ENCODE peak calls at places on chromosomes 16 and 17, in six cellular contexts. One of them, this sample, is unnamed.
A peak's percentile ranks its signal among the peaks of the same experiment; 100 is the strongest.

GRCh38 chr17:79830303-79830702 is 8.9 kb downstream of the CBX4 start:
- DNase-seq in mesendoderm: no peak
- DNase-seq in Peyer's patch: no peak
- DNase-seq in thyroid gland: peak; percentile 51
- DNase-seq in adipocyte: no peak
- DNase-seq in BE2C: no peak
- DNase-seq in this sample: no peak

GRCh38 chr17:78418627-78419026 is 40.2 kb downstream of the PGS1 start:
- DNase-seq in thyroid gland: no peak
- DNase-seq in Peyer's patch: no peak
- DNase-seq in adipocyte: no peak
- DNase-seq in mesendoderm: no peak
- DNase-seq in BE2C: no peak
- DNase-seq in this sample: no peak

GRCh38 chr16:66924527-66925321 is 611 bp downstream of the RRAD start:
- DNase-seq in BE2C: peak; percentile 52
- DNase-seq in adipocyte: peak; percentile 54
- DNase-seq in mesendoderm: peak; percentile 43
- DNase-seq in thyroid gland: peak; percentile 51
- DNase-seq in Peyer's patch: no peak
- DNase-seq in this sample: peak; percentile 73

GRCh38 chr16:65413861-65414260 is 292.0 kb upstream of the CDH11 start:
- DNase-seq in mesendoderm: no peak
- DNase-seq in adipocyte: peak; percentile 45
- DNase-seq in Peyer's patch: no peak
- DNase-seq in BE2C: no peak
- DNase-seq in thyroid gland: no peak
- DNase-seq in this sample: no peak

GRCh38 chr16:64397945-64398508 is 723.8 kb downstream of the CDH11 start:
- DNase-seq in adipocyte: no peak
- DNase-seq in thyroid gland: no peak
- DNase-seq in Peyer's patch: no peak
- DNase-seq in BE2C: no peak
- DNase-seq in mesendoderm: no peak
- DNase-seq in this sample: no peak

GRCh38 chr16:73315645-73316044 is 267.7 kb upstream of the ZFHX3 start:
- DNase-seq in Peyer's patch: no peak
- DNase-seq in mesendoderm: no peak
- DNase-seq in adipocyte: no peak
- DNase-seq in thyroid gland: no peak
- DNase-seq in BE2C: no peak
- DNase-seq in this sample: no peak

GRCh38 chr16:11058820-11059219 is 114.5 kb downstream of the CLEC16A start:
- DNase-seq in mesendoderm: no peak
- DNase-seq in adipocyte: no peak
- DNase-seq in Peyer's patch: no peak
- DNase-seq in BE2C: no peak
- DNase-seq in thyroid gland: peak; percentile 48
- DNase-seq in this sample: no peak

GRCh38 chr16:2154533-2155090 is 970 bp upstream of the TRAF7 start:
- DNase-seq in Peyer's patch: peak; percentile 25
- DNase-seq in BE2C: no peak
- DNase-seq in thyroid gland: no peak
- DNase-seq in mesendoderm: no peak
- DNase-seq in adipocyte: peak; percentile 50
- DNase-seq in this sample: no peak

GRCh38 chr17:27644586-27644985 is 13.6 kb downstream of the LGALS9 start:
- DNase-seq in Peyer's patch: no peak
- DNase-seq in BE2C: no peak
- DNase-seq in thyroid gland: no peak
- DNase-seq in adipocyte: no peak
- DNase-seq in mesendoderm: no peak
- DNase-seq in this sample: peak; percentile 78

GRCh38 chr16:30786115-30786935 is 680 bp downstream of the ZNF629 start:
- DNase-seq in mesendoderm: peak; percentile 79
- DNase-seq in adipocyte: peak; percentile 92
- DNase-seq in BE2C: peak; percentile 55
- DNase-seq in Peyer's patch: no peak
- DNase-seq in thyroid gland: peak; percentile 35
- DNase-seq in this sample: peak; percentile 41

GRCh38 chr17:35889241-35889640 is 9.1 kb upstream of the CCL5 start:
- DNase-seq in Peyer's patch: no peak
- DNase-seq in adipocyte: no peak
- DNase-seq in mesendoderm: no peak
- DNase-seq in thyroid gland: no peak
- DNase-seq in BE2C: no peak
- DNase-seq in this sample: no peak

GRCh38 chr17:45770632-45771472 is 13.3 kb upstream of the CRHR1 start:
- DNase-seq in Peyer's patch: no peak
- DNase-seq in thyroid gland: no peak
- DNase-seq in adipocyte: no peak
- DNase-seq in BE2C: no peak
- DNase-seq in mesendoderm: peak; percentile 71
- DNase-seq in this sample: no peak

GRCh38 chr16:11691771-11692170 is 23.5 kb downstream of the SNN start:
- DNase-seq in BE2C: no peak
- DNase-seq in adipocyte: no peak
- DNase-seq in Peyer's patch: no peak
- DNase-seq in mesendoderm: no peak
- DNase-seq in thyroid gland: no peak
- DNase-seq in this sample: no peak

GRCh38 chr16:49440156-49441065 is 66.8 kb downstream of the C16orf78 start:
- DNase-seq in thyroid gland: no peak
- DNase-seq in adipocyte: no peak
- DNase-seq in BE2C: no peak
- DNase-seq in Peyer's patch: no peak
- DNase-seq in mesendoderm: peak; percentile 32
- DNase-seq in this sample: no peak

GRCh38 chr17:41615454-41615853 is 2.9 kb upstream of the KRT16 start:
- DNase-seq in Peyer's patch: no peak
- DNase-seq in BE2C: no peak
- DNase-seq in thyroid gland: no peak
- DNase-seq in adipocyte: no peak
- DNase-seq in mesendoderm: peak; percentile 94
- DNase-seq in this sample: no peak

GRCh38 chr17:5672141-5672540 is 87.8 kb upstream of the NLRP1 start:
- DNase-seq in mesendoderm: no peak
- DNase-seq in Peyer's patch: no peak
- DNase-seq in adipocyte: no peak
- DNase-seq in thyroid gland: no peak
- DNase-seq in BE2C: no peak
- DNase-seq in this sample: no peak

GRCh38 chr17:75182319-75182568 is 515 bp downstream of the SUMO2 start:
- DNase-seq in thyroid gland: no peak
- DNase-seq in adipocyte: no peak
- DNase-seq in BE2C: no peak
- DNase-seq in mesendoderm: no peak
- DNase-seq in Peyer's patch: peak; percentile 22
- DNase-seq in this sample: no peak

GRCh38 chr16:49464877-49465504 is 91.4 kb downstream of the C16orf78 start:
- DNase-seq in thyroid gland: peak; percentile 12
- DNase-seq in Peyer's patch: no peak
- DNase-seq in BE2C: no peak
- DNase-seq in mesendoderm: peak; percentile 59
- DNase-seq in adipocyte: no peak
- DNase-seq in this sample: peak; percentile 45

GRCh38 chr16:23479138-23479537 is 26.1 kb upstream of the COG7 start:
- DNase-seq in mesendoderm: no peak
- DNase-seq in adipocyte: no peak
- DNase-seq in thyroid gland: no peak
- DNase-seq in BE2C: no peak
- DNase-seq in Peyer's patch: no peak
- DNase-seq in this sample: no peak

GRCh38 chr17:42296012-42296411 is 7.7 kb downstream of the STAT5A start:
- DNase-seq in mesendoderm: no peak
- DNase-seq in Peyer's patch: no peak
- DNase-seq in BE2C: no peak
- DNase-seq in thyroid gland: no peak
- DNase-seq in adipocyte: no peak
- DNase-seq in this sample: peak; percentile 8

GRCh38 chr16:11432856-11433395 is 87.7 kb downstream of the RMI2 start:
- DNase-seq in thyroid gland: no peak
- DNase-seq in adipocyte: no peak
- DNase-seq in mesendoderm: no peak
- DNase-seq in Peyer's patch: no peak
- DNase-seq in BE2C: no peak
- DNase-seq in this sample: no peak

GRCh38 chr17:39152134-39152884 is 872 bp upstream of the PLXDC1 start:
- DNase-seq in Peyer's patch: peak; percentile 23
- DNase-seq in adipocyte: no peak
- DNase-seq in BE2C: no peak
- DNase-seq in mesendoderm: no peak
- DNase-seq in thyroid gland: no peak
- DNase-seq in this sample: no peak

GRCh38 chr16:24670623-24671454 is 58.6 kb upstream of the TNRC6A start:
- DNase-seq in Peyer's patch: peak; percentile 23
- DNase-seq in adipocyte: peak; percentile 87
- DNase-seq in BE2C: peak; percentile 83
- DNase-seq in thyroid gland: peak; percentile 15
- DNase-seq in mesendoderm: peak; percentile 84
- DNase-seq in this sample: peak; percentile 49

GRCh38 chr17:39380144-39380543 is 21.3 kb downstream of the FBXL20 start:
- DNase-seq in Peyer's patch: no peak
- DNase-seq in thyroid gland: no peak
- DNase-seq in mesendoderm: no peak
- DNase-seq in adipocyte: no peak
- DNase-seq in BE2C: no peak
- DNase-seq in this sample: no peak

GRCh38 chr17:73498854-73499597 is 145.2 kb downstream of the SDK2 start:
- DNase-seq in BE2C: no peak
- DNase-seq in thyroid gland: no peak
- DNase-seq in adipocyte: no peak
- DNase-seq in mesendoderm: peak; percentile 43
- DNase-seq in Peyer's patch: no peak
- DNase-seq in this sample: no peak

DNA sequence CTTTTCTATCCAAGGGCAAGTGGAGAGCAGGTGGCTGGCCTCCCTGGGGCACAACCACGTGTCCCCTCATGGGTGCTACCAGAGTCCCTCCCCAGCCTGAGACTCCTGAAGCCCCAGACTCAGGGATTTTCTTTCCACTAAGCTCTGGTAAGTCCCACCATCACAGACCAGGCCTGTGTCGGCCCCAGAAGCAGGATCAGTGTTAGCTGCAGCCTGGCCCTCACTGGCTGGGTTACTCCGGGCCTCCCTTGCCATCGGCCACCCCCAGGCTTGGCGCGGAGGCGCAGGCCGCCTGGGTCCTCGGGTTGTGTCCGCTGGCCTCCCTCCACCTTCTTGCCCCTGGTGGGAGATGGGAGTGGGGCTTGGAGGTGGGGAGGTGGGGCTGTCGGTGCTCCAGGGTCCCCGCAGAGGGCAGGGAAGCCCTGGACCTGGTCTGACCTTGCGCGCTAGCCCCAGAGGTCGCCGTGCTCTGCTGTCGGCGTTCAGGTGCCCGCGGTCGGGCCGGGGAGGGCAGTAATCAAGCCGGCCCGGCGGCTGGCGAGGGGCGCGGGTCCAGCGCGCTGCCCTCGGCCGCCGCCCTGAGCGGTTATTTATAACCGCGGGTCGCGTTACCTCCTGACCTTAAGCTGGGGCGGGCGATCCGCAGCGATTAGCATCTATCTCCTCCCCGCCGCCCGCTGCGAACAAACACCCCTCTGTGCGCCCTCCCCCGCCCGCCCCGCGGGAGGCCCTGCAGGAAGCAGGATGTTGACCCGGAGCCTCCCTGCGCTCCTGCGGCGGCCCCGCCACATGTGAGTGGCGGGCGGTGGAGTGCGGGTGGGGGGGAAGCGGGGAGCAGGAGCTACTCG is 78.1 kb upstream of the TOB1 start:
- DNase-seq in mesendoderm: peak; percentile 62
- DNase-seq in Peyer's patch: peak; percentile 72
- DNase-seq in thyroid gland: peak; percentile 79
- DNase-seq in BE2C: peak; percentile 85
- DNase-seq in adipocyte: peak; percentile 50
- DNase-seq in this sample: peak; percentile 92
- H3K4me3 ChIP-seq in mesendoderm: no peak overlapping the region
- H3K4me3 ChIP-seq in Peyer's patch: peak overlapping the region; percentile 58
- H3K4me3 ChIP-seq in thyroid gland: peak overlapping the region; percentile 31
- H3K4me3 ChIP-seq in BE2C: peak overlapping the region; percentile 64
- H3K4me3 ChIP-seq in adipocyte: peak overlapping the region; percentile 78
- H3K4me3 ChIP-seq in this sample: peak overlapping the region; percentile 68

GRCh38 chr16:84307209-84307954 is 12.7 kb downstream of the WFDC1 start:
- DNase-seq in mesendoderm: no peak
- DNase-seq in adipocyte: no peak
- DNase-seq in Peyer's patch: no peak
- DNase-seq in thyroid gland: no peak
- DNase-seq in BE2C: no peak
- DNase-seq in this sample: no peak

GRCh38 chr16:84303516-84303915 is 8.8 kb downstream of the WFDC1 start:
- DNase-seq in adipocyte: no peak
- DNase-seq in mesendoderm: no peak
- DNase-seq in thyroid gland: no peak
- DNase-seq in BE2C: no peak
- DNase-seq in Peyer's patch: no peak
- DNase-seq in this sample: no peak

GRCh38 chr16:84306564-84306963 is 11.9 kb downstream of the WFDC1 start:
- DNase-seq in BE2C: no peak
- DNase-seq in adipocyte: no peak
- DNase-seq in mesendoderm: no peak
- DNase-seq in thyroid gland: no peak
- DNase-seq in Peyer's patch: no peak
- DNase-seq in this sample: no peak

GRCh38 chr16:84310642-84311041 is 16.0 kb downstream of the WFDC1 start:
- DNase-seq in mesendoderm: no peak
- DNase-seq in adipocyte: no peak
- DNase-seq in thyroid gland: no peak
- DNase-seq in BE2C: no peak
- DNase-seq in Peyer's patch: no peak
- DNase-seq in this sample: no peak

GRCh38 chr16:84308120-84308519 is 13.4 kb downstream of the WFDC1 start:
- DNase-seq in mesendoderm: peak; percentile 75
- DNase-seq in adipocyte: peak; percentile 66
- DNase-seq in thyroid gland: peak; percentile 39
- DNase-seq in BE2C: peak; percentile 91
- DNase-seq in Peyer's patch: no peak
- DNase-seq in this sample: peak; percentile 25
- H3K4me3 ChIP-seq in mesendoderm: no peak overlapping the region
- H3K4me3 ChIP-seq in adipocyte: no peak overlapping the region
- H3K4me3 ChIP-seq in thyroid gland: no peak overlapping the region
- H3K4me3 ChIP-seq in BE2C: no peak overlapping the region
- H3K4me3 ChIP-seq in Peyer's patch: no peak overlapping the region
- H3K4me3 ChIP-seq in this sample: no peak overlapping the region

DNA sequence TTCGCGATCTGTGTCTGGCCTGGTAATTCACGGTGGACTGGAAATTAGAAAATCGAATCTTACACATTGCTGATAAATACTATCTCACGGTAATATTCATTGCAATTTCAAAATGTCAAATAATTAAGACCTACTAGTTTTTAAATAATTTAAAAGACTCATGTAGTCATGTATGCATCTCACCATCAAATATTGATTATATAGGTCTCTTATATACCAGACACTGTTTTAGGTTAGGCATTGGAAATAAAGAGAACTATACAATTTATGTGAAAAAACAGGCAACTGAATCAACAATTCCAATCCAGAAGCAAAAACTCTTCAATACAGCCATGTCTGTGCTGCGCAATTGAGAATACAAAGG is 7.5 kb upstream of the PIRT start:
- DNase-seq in adipocyte: no peak
- DNase-seq in Peyer's patch: no peak
- DNase-seq in mesendoderm: no peak
- DNase-seq in thyroid gland: no peak
- DNase-seq in BE2C: no peak
- DNase-seq in this sample: no peak
- H3K4me3 ChIP-seq in adipocyte: no peak overlapping the region
- H3K4me3 ChIP-seq in Peyer's patch: peak overlapping the region; percentile 58
- H3K4me3 ChIP-seq in mesendoderm: no peak overlapping the region
- H3K4me3 ChIP-seq in thyroid gland: no peak overlapping the region
- H3K4me3 ChIP-seq in BE2C: no peak overlapping the region
- H3K4me3 ChIP-seq in this sample: peak overlapping the region; percentile 64

GRCh38 chr16:57419506-57419905 is 14.9 kb downstream of the CCL17 start:
- DNase-seq in adipocyte: no peak
- DNase-seq in thyroid gland: no peak
- DNase-seq in BE2C: peak; percentile 33
- DNase-seq in Peyer's patch: no peak
- DNase-seq in mesendoderm: peak; percentile 34
- DNase-seq in this sample: no peak
- H3K4me3 ChIP-seq in adipocyte: no peak overlapping the region
- H3K4me3 ChIP-seq in thyroid gland: no peak overlapping the region
- H3K4me3 ChIP-seq in BE2C: no peak overlapping the region
- H3K4me3 ChIP-seq in Peyer's patch: no peak overlapping the region
- H3K4me3 ChIP-seq in mesendoderm: no peak overlapping the region
- H3K4me3 ChIP-seq in this sample: no peak overlapping the region